ENCODE peak calls at places on chromosomes 5 and 9, in nine cellular contexts. T is breast epithelium, H is spleen, P is GM23338, E is stomach, L is HepG2, K is sigmoid colon, J is endothelial cell of umbilical vein, D is Panc1. M is an unnamed sample.

GRCh38 chr5:170892201-170892600 is 30.4 kb downstream of the RANBP17 start:
- DNase-seq in T (no peak), H (no peak), P (no peak), E (no peak), L (no peak), K (no peak), J (peak; percentile 57), D (no peak), M (no peak)

GRCh38 chr5:33981408-33982171 is 2.9 kb downstream of the SLC45A2 start:
- DNase-seq in T (no peak), H (no peak), P (peak; percentile 32), E (no peak), L (no peak), K (no peak), J (no peak), D (no peak), M (no peak)

GRCh38 chr5:159410480-159410879 is 80.2 kb upstream of the IL12B start:
- DNase-seq in T (no peak), H (no peak), P (no peak), E (no peak), L (no peak), K (no peak), J (no peak), D (no peak), M (no peak)

GRCh38 chr5:84028093-84028492 is 307.4 kb upstream of the HAPLN1 start:
- DNase-seq in T (no peak), H (no peak), P (no peak), E (no peak), L (no peak), K (no peak), J (peak; percentile 88), D (no peak), M (no peak)

GRCh38 chr5:116778611-116779010 is 204.0 kb upstream of the SEMA6A start:
- DNase-seq in T (no peak), H (no peak), P (peak; percentile 16), E (no peak), L (no peak), K (no peak), J (no peak), D (no peak), M (no peak)

GRCh38 chr5:16736158-16736994 is 119.6 kb upstream of the RETREG1 start:
- DNase-seq in T (peak; percentile 84), H (no peak), P (peak; percentile 80), E (peak; percentile 83), L (peak; percentile 94), K (no peak), J (peak; percentile 86), D (peak; percentile 7), M (no peak)

GRCh38 chr9:15738011-15738410 is 185.2 kb downstream of the CCDC171 start:
- DNase-seq in T (no peak), H (no peak), P (no peak), E (no peak), L (peak; percentile 53), K (no peak), J (peak; percentile 58), D (no peak), M (no peak)

GRCh38 chr5:1278216-1278615 is 16.7 kb downstream of the TERT start:
- DNase-seq in T (no peak), H (no peak), P (no peak), E (no peak), L (no peak), K (no peak), J (no peak), D (no peak), M (no peak)

GRCh38 chr5:27748847-27749246 is 710.5 kb upstream of the CDH9 start:
- DNase-seq in T (no peak), H (no peak), P (no peak), E (no peak), L (no peak), K (no peak), J (no peak), D (no peak), M (no peak)

GRCh38 chr9:132372177-132373095 is 17.6 kb upstream of the SETX start:
- DNase-seq in T (peak; percentile 45), H (peak; percentile 81), P (no peak), E (peak; percentile 34), L (no peak), K (peak; percentile 78), J (peak; percentile 97), D (no peak), M (no peak)

GRCh38 chr5:35371971-35372426 is 141.7 kb upstream of the PRLR start:
- DNase-seq in T (no peak), H (no peak), P (no peak), E (peak; percentile 61), L (no peak), K (no peak), J (no peak), D (no peak), M (no peak)

GRCh38 chr5:177086918-177087706 is 397 bp downstream of the FGFR4 start:
- DNase-seq in T (no peak), H (peak; percentile 91), P (peak; percentile 83), E (peak; percentile 70), L (peak; percentile 96), K (no peak), J (peak; percentile 39), D (no peak), M (no peak)

GRCh38 chr9:118609355-118610044 is 759.7 kb downstream of the BRINP1 start:
- DNase-seq in T (no peak), H (no peak), P (no peak), E (no peak), L (no peak), K (no peak), J (no peak), D (no peak), M (no peak)

GRCh38 chr9:120980951-120981350 is 54.4 kb upstream of the TRAF1 start:
- DNase-seq in T (no peak), H (no peak), P (peak; percentile 65), E (no peak), L (no peak), K (no peak), J (no peak), D (no peak), M (no peak)

GRCh38 chr9:121604654-121605053 is 46.8 kb upstream of the DAB2IP start:
- DNase-seq in T (no peak), H (no peak), P (no peak), E (no peak), L (no peak), K (no peak), J (no peak), D (no peak), M (no peak)

GRCh38 chr5:82720764-82721163 is 356.4 kb downstream of the TMEM167A start:
- DNase-seq in T (no peak), H (no peak), P (no peak), E (no peak), L (no peak), K (no peak), J (no peak), D (no peak), M (no peak)

GRCh38 chr9:80602291-80602690 is 1030.5 kb downstream of the TLE4 start:
- DNase-seq in T (no peak), H (no peak), P (no peak), E (no peak), L (no peak), K (no peak), J (no peak), D (no peak), M (no peak)

GRCh38 chr5:76169536-76169935 is 86.4 kb downstream of the SV2C start:
- DNase-seq in T (no peak), H (no peak), P (no peak), E (no peak), L (no peak), K (no peak), J (no peak), D (no peak), M (no peak)

GRCh38 chr9:137448569-137448962 is 7.4 kb upstream of the ENTPD8 start:
- DNase-seq in T (no peak), H (peak; percentile 69), P (no peak), E (no peak), L (no peak), K (no peak), J (no peak), D (no peak), M (no peak)

DNA sequence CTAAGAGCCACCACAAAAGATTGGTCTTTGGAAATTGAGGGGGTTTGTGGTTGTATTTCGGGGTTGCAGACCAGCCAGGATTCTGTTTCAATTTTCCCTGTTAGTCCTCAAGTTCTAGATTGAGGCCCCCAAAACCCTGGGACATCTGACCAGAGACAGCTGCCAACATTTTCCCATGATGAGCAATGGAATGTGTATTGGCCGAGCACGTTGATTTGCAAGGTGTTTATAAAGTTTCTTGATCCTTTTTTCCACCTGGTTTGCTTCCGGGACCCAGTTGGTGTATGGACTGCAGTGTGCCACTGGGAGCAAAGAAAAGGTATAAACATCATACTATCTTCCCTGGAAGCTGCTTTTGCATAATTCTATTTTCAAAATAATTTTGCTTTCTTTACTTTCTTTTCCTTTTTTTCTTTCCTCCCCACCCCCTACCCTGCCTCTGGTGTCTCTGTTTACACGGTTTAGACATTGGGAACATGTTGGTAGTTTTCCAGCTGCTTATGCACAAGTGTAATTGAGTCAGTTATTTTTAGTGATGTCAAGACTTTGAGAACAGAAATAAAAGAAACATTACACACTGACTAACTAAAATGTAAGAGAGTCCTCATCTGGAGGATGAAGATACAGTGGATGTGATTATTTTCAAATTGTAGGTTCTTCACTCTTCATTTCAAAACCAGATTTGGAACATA is 154.7 kb upstream of the ZNF462 start:
- DNase-seq in T (no peak), H (no peak), P (no peak), E (no peak), L (no peak), K (no peak), J (no peak), D (no peak), M (no peak)
- H3K4me3 ChIP-seq in T (no peak overlapping the region), H (no peak overlapping the region), P (no peak overlapping the region), E (no peak overlapping the region), L (no peak overlapping the region), K (no peak overlapping the region), J (no peak overlapping the region), D (no peak overlapping the region), M (no peak overlapping the region)

DNA sequence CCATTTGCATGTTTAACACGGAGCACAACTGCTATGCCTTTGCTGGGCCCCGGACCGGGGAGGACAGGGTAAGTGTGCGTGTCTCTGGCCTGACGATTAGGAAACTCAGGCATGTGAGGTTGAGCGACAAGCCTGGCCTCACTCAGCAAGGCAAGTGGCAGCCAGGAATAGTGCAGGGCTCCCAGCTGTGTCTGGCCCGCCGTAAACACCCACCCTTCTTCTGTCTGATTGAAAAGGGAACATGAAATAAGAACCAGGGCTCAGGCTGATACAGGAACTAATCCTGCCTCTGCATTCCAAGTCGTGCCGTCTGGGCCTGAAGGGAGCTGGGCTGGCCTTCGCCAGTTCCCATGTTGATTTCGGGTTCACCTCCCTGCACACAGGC is 22.2 kb downstream of the FAM78A start:
- DNase-seq in T (no peak), H (peak; percentile 83), P (peak; percentile 3), E (no peak), L (no peak), K (no peak), J (no peak), D (no peak), M (no peak)
- TF ChIP-seq POLR2AphosphoS5 in T (no peak), H (peak; percentile 48), P (no peak), E (no peak), L (no peak), K (peak; percentile 19), J (no peak), D (no peak), M (no peak)

GRCh38 chr5:51347157-51347556 is 36.1 kb upstream of the ISL1 start:
- DNase-seq in T (no peak), H (no peak), P (no peak), E (no peak), L (no peak), K (no peak), J (no peak), D (no peak), M (no peak)
- H3K4me3 ChIP-seq in T (no peak overlapping the region), H (no peak overlapping the region), P (no peak overlapping the region), E (no peak overlapping the region), L (no peak overlapping the region), K (no peak overlapping the region), J (no peak overlapping the region), D (no peak overlapping the region), M (no peak overlapping the region)

GRCh38 chr9:13899924-13900323 is 414.0 kb downstream of the NFIB start:
- DNase-seq in T (peak; percentile 19), H (no peak), P (peak; percentile 24), E (no peak), L (no peak), K (no peak), J (peak; percentile 41), D (no peak), M (no peak)
- TF ChIP-seq POLR2AphosphoS5 in T (no peak), H (no peak), P (no peak), E (no peak), L (no peak), K (no peak), J (no peak), D (no peak), M (peak; percentile 50)